ENCODE peak calls at places on chromosome 1, in nine cellular contexts. B is cardiac fibroblast, H is GM23338, W is IMR-90, L is endothelial cell, I is GM12865, N is transverse colon, O is sigmoid colon, U is lung. P is an unnamed sample.

GRCh38 chr1:163410073-163410522 is 88.3 kb downstream of the NUF2 start:
- DNase-seq in B (peak; percentile 69), H (peak; percentile 94), W (peak; percentile 56), L (peak; percentile 68), I (peak; percentile 65), N (peak; percentile 49), O (no peak), U (no peak), P (peak; percentile 62)

GRCh38 chr1:12480031-12480430 is 138.0 kb downstream of the DHRS3 start:
- DNase-seq in B (no peak), H (no peak), W (no peak), L (no peak), I (no peak), N (no peak), O (no peak), U (no peak), P (no peak)

GRCh38 chr1:24735156-24735618 is 10.1 kb upstream of the CLIC4 start:
- DNase-seq in B (no peak), H (peak; percentile 33), W (no peak), L (no peak), I (no peak), N (no peak), O (peak; percentile 4), U (no peak), P (no peak)

GRCh38 chr1:46805755-46806154 is 6.9 kb downstream of the CYP4B1 start:
- DNase-seq in B (no peak), H (no peak), W (no peak), L (no peak), I (no peak), N (no peak), O (no peak), U (no peak), P (no peak)

GRCh38 chr1:209899948-209900347 is 38.1 kb upstream of the SYT14 start:
- DNase-seq in B (no peak), H (peak; percentile 91), W (no peak), L (peak; percentile 21), I (peak; percentile 35), N (no peak), O (no peak), U (no peak), P (no peak)

GRCh38 chr1:244065063-244065788 is 14.1 kb downstream of the ZBTB18 start:
- DNase-seq in B (no peak), H (no peak), W (peak; percentile 11), L (no peak), I (no peak), N (no peak), O (no peak), U (no peak), P (no peak)

GRCh38 chr1:29297476-29297875 is 61.2 kb downstream of the PTPRU start:
- DNase-seq in B (no peak), H (no peak), W (peak; percentile 13), L (no peak), I (no peak), N (no peak), O (no peak), U (no peak), P (no peak)

GRCh38 chr1:13661539-13661938 is 38.4 kb upstream of the PRDM2 start:
- DNase-seq in B (peak; percentile 16), H (no peak), W (no peak), L (no peak), I (no peak), N (no peak), O (no peak), U (no peak), P (peak; percentile 78)

GRCh38 chr1:27102707-27103468 is 52.0 kb downstream of the SLC9A1 start:
- DNase-seq in B (peak; percentile 69), H (peak; percentile 84), W (peak; percentile 40), L (peak; percentile 94), I (peak; percentile 70), N (peak; percentile 82), O (peak; percentile 90), U (peak; percentile 80), P (peak; percentile 50)

GRCh38 chr1:19495816-19496528 is 10.6 kb upstream of the CAPZB start:
- DNase-seq in B (peak; percentile 36), H (no peak), W (peak; percentile 66), L (no peak), I (no peak), N (no peak), O (no peak), U (no peak), P (peak; percentile 29)

GRCh38 chr1:93603581-93603980 is 78.1 kb downstream of the BCAR3 start:
- DNase-seq in B (no peak), H (no peak), W (no peak), L (no peak), I (no peak), N (no peak), O (no peak), U (no peak), P (no peak)

GRCh38 chr1:27832762-27833161 is 2.2 kb downstream of the PPP1R8 start:
- DNase-seq in B (peak; percentile 43), H (no peak), W (peak; percentile 62), L (no peak), I (no peak), N (no peak), O (no peak), U (no peak), P (peak; percentile 72)

GRCh38 chr1:183097438-183098051 is 74.3 kb downstream of the LAMC1 start:
- DNase-seq in B (peak; percentile 75), H (peak; percentile 32), W (peak; percentile 94), L (no peak), I (no peak), N (no peak), O (no peak), U (no peak), P (peak; percentile 78)

DNA sequence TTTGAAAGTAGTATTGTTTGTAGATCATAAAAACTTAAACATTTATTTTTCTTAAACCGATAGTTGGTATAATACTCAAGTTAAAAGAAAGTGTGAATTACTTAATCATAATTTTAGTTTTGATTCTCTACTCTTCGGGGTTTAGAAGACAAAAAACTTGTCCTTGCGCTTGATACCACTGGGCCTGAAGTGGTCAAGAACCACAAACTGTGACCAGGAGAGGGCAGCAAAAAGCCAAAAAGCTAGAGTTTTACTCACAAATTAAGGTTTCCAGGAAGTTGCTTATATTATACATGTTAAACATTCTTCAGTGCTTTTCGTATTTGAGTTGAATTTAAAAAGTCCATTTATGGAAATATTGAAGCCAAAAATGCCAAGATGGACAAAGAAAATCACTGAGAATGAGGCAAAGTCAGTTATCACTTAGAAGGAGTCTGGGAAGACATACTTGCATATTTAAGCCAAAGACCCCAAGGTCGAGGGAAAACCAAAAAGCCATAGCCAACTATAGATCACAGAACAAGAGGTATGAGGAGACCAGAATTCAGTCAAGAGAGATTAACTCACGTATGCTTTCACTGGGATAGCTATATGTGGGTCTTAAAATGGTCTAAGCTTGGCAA is 34.2 kb downstream of the EFCAB7 start:
- DNase-seq in B (peak; percentile 60), H (peak; percentile 83), W (peak; percentile 67), L (peak; percentile 59), I (peak; percentile 47), N (peak; percentile 31), O (no peak), U (no peak), P (peak; percentile 56)
- TF ChIP-seq CTCF in B (peak; percentile 69), H (peak; percentile 80), W (peak; percentile 60), L (peak; percentile 73), I (peak; percentile 43), N (no peak), O (no peak), U (no peak), P (peak; percentile 71)

DNA sequence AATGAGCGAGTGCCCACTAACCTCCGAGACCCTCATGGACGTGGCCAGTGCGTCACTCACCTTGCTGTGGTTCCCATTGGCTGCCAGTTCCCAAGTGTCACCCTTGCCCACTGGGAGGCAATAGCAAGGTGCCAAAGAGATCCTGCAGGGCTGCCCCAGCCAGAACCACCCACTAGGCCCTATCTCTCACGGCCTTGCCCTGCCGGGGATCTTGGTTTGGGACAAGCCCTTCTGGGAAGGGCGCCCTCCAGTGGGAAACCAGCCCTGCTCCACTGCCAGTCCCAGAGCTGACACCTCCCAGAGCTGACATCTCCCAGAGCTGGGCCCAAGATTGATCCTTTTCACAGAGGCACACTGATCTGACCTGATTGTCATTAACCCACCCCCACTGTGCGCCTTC is 2.1 kb upstream of the SELENON start:
- DNase-seq in B (peak; percentile 42), H (peak; percentile 83), W (no peak), L (peak; percentile 68), I (peak; percentile 41), N (no peak), O (no peak), U (no peak), P (peak; percentile 32)
- TF ChIP-seq CTCF in B (peak; percentile 54), H (peak; percentile 89), W (peak; percentile 51), L (peak; percentile 43), I (peak; percentile 45), N (no peak), O (peak; percentile 33), U (peak; percentile 3), P (peak; percentile 52)

GRCh38 chr1:108559215-108560142 is at the start of gene EEIG2:
- DNase-seq in B (peak; percentile 93), H (peak; percentile 94), W (peak; percentile 82), L (peak; percentile 98), I (peak; percentile 93), N (peak; percentile 94), O (peak; percentile 90), U (peak; percentile 83), P (peak; percentile 87)
- TF ChIP-seq CTCF in B (peak; percentile 10), H (peak; percentile 72), W (peak; percentile 88), L (peak; percentile 85), I (peak; percentile 77), N (peak; percentile 74), O (peak; percentile 29), U (peak; percentile 44), P (peak; percentile 24)

GRCh38 chr1:164660415-164661174 is 101.6 kb downstream of the PBX1 start:
- DNase-seq in B (peak; percentile 47), H (no peak), W (peak; percentile 67), L (no peak), I (peak; percentile 50), N (no peak), O (no peak), U (no peak), P (no peak)
- TF ChIP-seq CTCF in B (no peak), H (no peak), W (no peak), L (no peak), I (no peak), N (no peak), O (no peak), U (no peak), P (no peak)

DNA sequence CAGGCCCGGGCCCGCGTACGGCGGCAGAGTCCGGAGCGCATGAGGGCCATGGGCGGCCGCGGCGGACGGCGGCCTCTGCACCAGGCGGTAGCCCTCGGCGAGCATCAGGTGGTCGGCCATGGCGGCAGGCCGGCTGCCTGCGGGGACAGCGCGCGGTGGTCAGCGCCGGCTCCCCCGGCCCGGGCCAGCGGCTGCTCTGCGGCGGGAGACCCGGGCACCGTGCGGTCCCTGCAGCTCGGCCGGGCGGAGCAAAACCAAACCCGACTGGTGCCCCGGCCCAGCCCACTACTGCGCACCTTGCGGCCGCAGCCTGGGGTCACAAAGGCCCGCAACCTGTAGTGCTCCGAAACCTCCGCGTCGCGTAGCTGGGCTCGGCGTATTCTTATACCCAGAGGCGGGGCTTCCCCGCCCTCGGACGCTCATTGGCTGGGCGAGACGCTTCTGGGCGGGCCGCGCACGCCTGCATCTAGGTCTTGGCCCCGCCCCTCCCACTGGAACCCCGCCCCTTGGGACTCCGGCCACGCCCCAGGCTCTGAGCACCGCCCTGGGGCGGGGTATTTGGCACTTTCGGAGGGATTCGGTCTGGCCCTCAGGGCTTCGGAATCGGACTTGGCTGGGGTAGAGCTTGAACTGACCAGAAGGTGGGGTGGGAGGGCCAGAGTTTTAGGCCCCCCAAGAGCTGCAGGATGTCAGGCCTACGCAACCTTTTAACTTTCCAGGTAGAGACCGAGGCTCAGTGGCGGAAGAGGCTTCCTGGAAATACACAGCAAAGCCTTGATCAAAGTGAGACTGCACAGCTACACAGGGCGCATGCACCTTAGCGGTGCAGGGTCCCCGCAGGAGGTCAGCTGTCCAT is at the start of gene CITED4:
- DNase-seq in B (peak; percentile 94), H (peak; percentile 97), W (peak; percentile 83), L (peak; percentile 94), I (peak; percentile 94), N (peak; percentile 95), O (peak; percentile 98), U (peak; percentile 96), P (peak; percentile 88)
- TF ChIP-seq CTCF in B (peak; percentile 23), H (peak; percentile 78), W (peak; percentile 29), L (no peak), I (no peak), N (no peak), O (no peak), U (no peak), P (peak; percentile 26)